ENCODE peak calls at places on chromosome 3, in six cellular contexts. Y is lower leg skin, D is fibroblast of pulmonary artery, A is body of pancreas, M is nephron progenitor cell, S is mesothelial cell of epicardium. Z is an unnamed sample.
A peak's percentile ranks its signal among the peaks of the same experiment; 100 is the strongest.

GRCh38 chr3:24145481-24145880 is 200.4 kb downstream of the NR1D2 start:
- DNase-seq in D (peak; percentile 9), Y (no peak), M (no peak), S (no peak), A (no peak), Z (no peak)

GRCh38 chr3:23950303-23950702 is 5.2 kb downstream of the NR1D2 start:
- DNase-seq in D (no peak), M (no peak), S (no peak), Y (no peak), A (no peak), Z (no peak)

GRCh38 chr3:188185717-188186236 is 31.8 kb downstream of the LPP start:
- DNase-seq in Y (no peak), D (no peak), A (peak; percentile 29), S (no peak), M (peak; percentile 18), Z (peak; percentile 38)

GRCh38 chr3:45491344-45491743 is 103.0 kb downstream of the LARS2 start:
- DNase-seq in D (no peak), S (no peak), M (no peak), A (no peak), Y (no peak), Z (no peak)

GRCh38 chr3:194139085-194139976 is 3.4 kb downstream of the HES1 start:
- DNase-seq in M (peak; percentile 66), D (peak; percentile 87), Y (no peak), S (peak; percentile 49), A (no peak), Z (peak; percentile 95)

GRCh38 chr3:102444101-102444500 is 9.3 kb downstream of the ZPLD1 start:
- DNase-seq in M (no peak), Y (no peak), A (no peak), D (peak; percentile 19), S (no peak), Z (no peak)

GRCh38 chr3:157128771-157129671 is 30.9 kb downstream of the CCNL1 start:
- DNase-seq in Y (no peak), M (no peak), S (peak; percentile 57), D (peak; percentile 78), A (peak; percentile 53), Z (peak; percentile 69)

GRCh38 chr3:100269410-100270217 is 8.8 kb downstream of the TBC1D23 start:
- DNase-seq in M (no peak), D (peak; percentile 69), Y (no peak), A (no peak), S (no peak), Z (peak; percentile 80)

GRCh38 chr3:20326537-20326936 is 140.5 kb upstream of the SGO1 start:
- DNase-seq in D (no peak), A (no peak), S (no peak), Y (no peak), M (no peak), Z (peak; percentile 7)

GRCh38 chr3:65689436-65689835 is 349.3 kb downstream of the MAGI1 start:
- DNase-seq in A (no peak), Y (no peak), D (no peak), S (no peak), M (no peak), Z (no peak)

GRCh38 chr3:189805375-189806067 is 174.3 kb downstream of the TP63 start:
- DNase-seq in D (no peak), S (no peak), A (no peak), Y (no peak), M (no peak), Z (no peak)

GRCh38 chr3:189808246-189809007 is 177.2 kb downstream of the TP63 start:
- DNase-seq in Y (no peak), A (no peak), S (no peak), M (no peak), D (no peak), Z (no peak)

GRCh38 chr3:189806171-189806951 is 175.2 kb downstream of the TP63 start:
- DNase-seq in M (peak; percentile 10), S (no peak), Y (no peak), A (no peak), D (no peak), Z (no peak)

GRCh38 chr3:189813652-189814245 is 182.6 kb downstream of the TP63 start:
- DNase-seq in A (no peak), Y (no peak), D (no peak), S (no peak), M (peak; percentile 25), Z (no peak)

DNA sequence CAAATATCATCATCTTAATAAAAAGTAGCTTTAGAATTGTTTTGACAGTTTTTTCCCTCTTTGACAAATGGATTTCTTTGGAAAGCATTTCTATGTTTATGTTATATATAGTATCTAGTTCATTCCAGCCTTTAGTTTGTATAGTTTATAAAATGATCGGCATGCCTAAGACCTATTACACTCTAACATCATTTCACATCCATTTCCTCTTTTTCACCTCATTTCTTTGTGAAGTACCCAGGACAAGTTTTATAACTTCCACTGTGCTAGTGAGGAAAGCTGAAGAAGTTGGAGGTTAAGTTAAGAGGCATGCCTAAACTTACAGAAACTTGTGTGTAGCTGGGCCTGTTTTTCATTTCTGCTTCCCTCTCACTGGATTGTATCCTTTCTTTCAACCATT is 178.4 kb downstream of the TP63 start:
- DNase-seq in M (no peak), A (no peak), S (no peak), D (no peak), Y (no peak), Z (no peak)
- TF ChIP-seq CTCF in M (no peak), A (no peak), S (no peak), D (no peak), Y (no peak), Z (no peak)

GRCh38 chr3:183591881-183592521 is 36.5 kb upstream of the KLHL6 start:
- DNase-seq in M (no peak), D (peak; percentile 15), S (no peak), Y (no peak), A (no peak), Z (no peak)
- TF ChIP-seq CTCF in M (no peak), D (peak; percentile 30), S (no peak), Y (no peak), A (peak; percentile 8), Z (no peak)

GRCh38 chr3:53843195-53844177 is 2.7 kb downstream of the CHDH start:
- DNase-seq in A (peak; percentile 40), D (no peak), M (no peak), Y (peak; percentile 64), S (no peak), Z (no peak)

GRCh38 chr3:53845103-53845880 is 927 bp downstream of the CHDH start:
- DNase-seq in D (peak; percentile 17), M (no peak), S (no peak), Y (peak; percentile 87), A (peak; percentile 74), Z (peak; percentile 47)

GRCh38 chr3:53844262-53845102 is 1.7 kb downstream of the CHDH start:
- DNase-seq in A (peak; percentile 38), S (no peak), M (no peak), Y (peak; percentile 79), D (no peak), Z (no peak)

GRCh38 chr3:53841296-53841695 is 4.9 kb downstream of the CHDH start:
- DNase-seq in D (no peak), Y (peak; percentile 57), S (no peak), M (no peak), A (peak; percentile 43), Z (no peak)

DNA sequence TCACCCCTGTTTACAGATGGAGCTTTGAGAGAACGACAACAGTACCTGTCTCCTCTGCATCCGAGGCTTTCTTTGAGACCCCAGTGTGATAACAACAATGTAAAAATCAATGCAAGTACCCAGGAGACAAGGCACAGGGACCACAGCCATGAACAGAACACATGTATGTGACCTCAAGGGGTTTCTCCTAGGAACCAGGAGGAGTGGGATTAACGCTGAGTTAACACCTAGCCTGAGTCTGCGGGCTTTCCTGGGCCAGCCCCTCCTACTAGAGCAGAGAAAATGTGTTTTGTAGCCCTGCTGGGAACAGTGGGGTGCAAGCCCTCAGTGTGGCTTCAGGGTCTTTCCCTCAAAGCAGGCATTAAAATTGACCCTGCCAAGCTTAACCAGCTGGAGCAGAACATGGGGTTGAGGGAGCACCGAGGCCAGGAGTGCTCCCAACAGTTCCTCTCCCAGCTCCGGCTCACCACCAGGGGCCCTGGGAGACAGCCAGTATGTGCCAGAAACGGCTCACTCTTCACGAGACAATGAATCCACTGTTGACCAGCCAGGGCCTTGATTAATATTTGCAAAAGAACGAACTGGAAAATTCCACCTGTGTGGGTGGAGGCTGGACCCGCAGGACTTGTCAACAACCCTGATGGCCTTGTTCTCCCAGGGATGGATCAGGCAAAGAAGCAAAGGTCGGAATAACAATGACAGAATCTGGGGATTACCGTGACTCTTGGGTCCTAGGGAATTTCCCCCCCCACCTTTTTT is 3.6 kb downstream of the CHDH start:
- DNase-seq in M (no peak), D (peak; percentile 23), A (peak; percentile 88), S (no peak), Y (peak; percentile 83), Z (peak; percentile 7)
- TF ChIP-seq CTCF in M (no peak), D (peak; percentile 10), A (peak; percentile 88), S (no peak), Y (no peak), Z (no peak)

GRCh38 chr3:125585595-125586223 is 9.6 kb downstream of the OSBPL11 start:
- DNase-seq in S (peak; percentile 68), A (peak; percentile 62), D (peak; percentile 89), M (peak; percentile 66), Y (no peak), Z (peak; percentile 72)

GRCh38 chr3:125587039-125587664 is 8.1 kb downstream of the OSBPL11 start:
- DNase-seq in Y (no peak), M (no peak), A (no peak), D (peak; percentile 50), S (no peak), Z (peak; percentile 16)

DNA sequence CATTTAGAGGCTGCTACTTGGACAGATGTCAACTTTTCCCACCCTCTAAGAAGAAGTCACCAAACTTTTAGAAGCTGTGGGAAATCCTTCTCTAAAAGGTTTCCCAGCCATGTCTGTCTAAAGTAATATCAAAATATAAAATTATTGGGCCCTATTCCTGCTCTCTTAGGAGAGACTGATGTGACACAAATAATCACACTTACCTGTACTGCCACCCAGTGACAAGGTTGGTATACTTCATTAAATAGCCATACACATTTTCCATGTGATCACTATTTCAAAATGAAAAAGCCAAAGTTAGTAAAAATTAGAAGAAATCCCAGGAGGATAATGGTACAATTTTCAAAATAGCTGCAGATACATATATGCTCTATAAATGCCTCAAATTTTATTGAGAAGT is 12.6 kb downstream of the OSBPL11 start:
- DNase-seq in Y (no peak), M (no peak), D (peak; percentile 33), A (no peak), S (no peak), Z (peak; percentile 28)
- TF ChIP-seq CTCF in Y (no peak), M (no peak), D (peak; percentile 4), A (no peak), S (peak; percentile 38), Z (peak; percentile 30)

DNA sequence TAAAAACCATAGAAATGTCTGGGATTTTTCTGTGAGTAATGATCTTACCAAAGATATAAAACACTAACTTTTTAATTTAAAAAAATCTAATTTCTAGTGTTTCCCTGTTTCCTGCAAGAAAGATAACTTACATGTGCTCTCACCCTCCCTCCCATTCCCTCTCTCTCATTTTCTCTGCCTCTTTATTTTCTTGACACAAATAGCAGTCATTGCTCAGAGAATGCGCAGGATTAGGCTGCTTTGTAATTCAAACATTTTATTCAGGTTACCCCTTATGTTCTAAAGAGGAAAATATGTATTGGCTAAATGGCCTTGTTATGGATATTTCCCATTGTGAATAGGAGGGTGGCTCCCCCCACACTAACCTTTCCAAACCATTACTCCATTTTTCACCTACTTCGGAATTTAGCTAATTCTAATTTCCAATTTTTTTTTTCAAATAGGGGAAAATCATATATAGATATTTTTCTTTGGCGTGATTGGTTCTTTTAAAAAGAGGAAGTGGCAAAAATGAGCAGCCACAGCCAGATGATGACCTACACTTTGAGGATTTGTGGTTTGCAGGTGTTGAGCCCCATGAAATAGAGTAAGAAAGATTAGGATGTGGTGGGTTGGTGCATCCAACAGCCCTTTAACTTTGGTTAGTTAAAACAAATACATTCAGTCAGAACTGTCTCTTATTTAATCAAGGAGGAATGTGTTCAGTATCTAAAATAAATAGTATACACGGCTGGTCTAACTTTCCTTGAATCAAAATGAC is 554.4 kb downstream of the IGSF11 start:
- DNase-seq in M (no peak), D (no peak), S (no peak), A (no peak), Y (no peak), Z (no peak)
- TF ChIP-seq CTCF in M (no peak), D (no peak), S (no peak), A (no peak), Y (no peak), Z (no peak)

Z was measured in MCF 10A.